ENCODE peak calls at places on chromosomes 5 and 9, in six cellular contexts. Q is right lobe of liver, R is H1, O is thyroid gland, N is heart left ventricle, F is IMR-90. Z is an unnamed sample.

GRCh38 chr9:136562746-136563506 is 17.1 kb upstream of the NOTCH1 start:
- DNase-seq in Q (no peak), R (no peak), O (no peak), N (no peak), F (no peak), Z (no peak)

GRCh38 chr5:137147346-137147745 is 351.8 kb downstream of the SPOCK1 start:
- DNase-seq in Q (no peak), R (no peak), O (no peak), N (no peak), F (no peak), Z (no peak)

GRCh38 chr5:74056789-74057164 is 430.8 kb downstream of the ARHGEF28 start:
- DNase-seq in Q (no peak), R (no peak), O (peak), N (no peak), F (peak), Z (peak)

GRCh38 chr5:128777052-128777451 is 188.2 kb upstream of the SLC27A6 start:
- DNase-seq in Q (no peak), R (no peak), O (no peak), N (no peak), F (no peak), Z (no peak)

GRCh38 chr5:38330207-38330606 is 71.8 kb downstream of the EGFLAM start:
- DNase-seq in Q (no peak), R (no peak), O (no peak), N (no peak), F (no peak), Z (no peak)

GRCh38 chr9:14372437-14373318 is 58.7 kb upstream of the NFIB start:
- DNase-seq in Q (no peak), R (peak), O (peak), N (no peak), F (peak), Z (no peak)

GRCh38 chr5:140131967-140132409 is 6.3 kb downstream of the IGIP start:
- DNase-seq in Q (no peak), R (no peak), O (peak), N (no peak), F (peak), Z (peak)

GRCh38 chr9:122806661-122807060 is 6.7 kb downstream of the OR1K1 start:
- DNase-seq in Q (no peak), R (no peak), O (no peak), N (no peak), F (no peak), Z (no peak)

GRCh38 chr5:127596501-127596900 is 52.4 kb upstream of the CTXN3 start:
- DNase-seq in Q (no peak), R (no peak), O (no peak), N (no peak), F (no peak), Z (no peak)

GRCh38 chr5:154722936-154723335 is 32.2 kb upstream of the LARP1 start:
- DNase-seq in Q (no peak), R (no peak), O (no peak), N (no peak), F (no peak), Z (no peak)

GRCh38 chr9:127108182-127108876 is 14.1 kb downstream of the ANGPTL2 start:
- DNase-seq in Q (no peak), R (no peak), O (no peak), N (no peak), F (no peak), Z (no peak)

GRCh38 chr5:150661086-150661485 is at the start of gene MYOZ3:
- DNase-seq in Q (peak), R (no peak), O (no peak), N (peak), F (no peak), Z (no peak)

GRCh38 chr5:102715405-102715804 is 39.7 kb upstream of the PAM start:
- DNase-seq in Q (no peak), R (no peak), O (no peak), N (no peak), F (peak), Z (no peak)

GRCh38 chr5:90886381-90886780 is 327.8 kb downstream of the ADGRV1 start:
- DNase-seq in Q (no peak), R (no peak), O (no peak), N (no peak), F (no peak), Z (no peak)

GRCh38 chr9:14846871-14847311 is 63.3 kb downstream of the FREM1 start:
- DNase-seq in Q (no peak), R (peak), O (peak), N (peak), F (peak), Z (peak)

GRCh38 chr5:38497946-38498345 is 58.5 kb downstream of the LIFR start:
- DNase-seq in Q (no peak), R (no peak), O (no peak), N (no peak), F (peak), Z (no peak)

GRCh38 chr5:74595143-74595915 is 45.2 kb downstream of the ENC1 start:
- DNase-seq in Q (no peak), R (peak), O (no peak), N (no peak), F (peak), Z (peak)

GRCh38 chr5:98227489-98227888 is 546.0 kb upstream of the RGMB start:
- DNase-seq in Q (no peak), R (no peak), O (no peak), N (no peak), F (no peak), Z (no peak)

GRCh38 chr9:72924116-72924790 is 28.6 kb downstream of the ALDH1A1 start:
- DNase-seq in Q (no peak), R (no peak), O (no peak), N (no peak), F (no peak), Z (no peak)

GRCh38 chr5:9782806-9783560 is 152.8 kb upstream of the TAS2R1 start:
- DNase-seq in Q (no peak), R (no peak), O (no peak), N (no peak), F (peak), Z (no peak)

GRCh38 chr5:135559342-135559741 is 19.4 kb downstream of the CXCL14 start:
- DNase-seq in Q (no peak), R (no peak), O (no peak), N (no peak), F (peak), Z (peak)

GRCh38 chr9:99020786-99021436 is 77.2 kb downstream of the COL15A1 start:
- DNase-seq in Q (no peak), R (no peak), O (no peak), N (no peak), F (no peak), Z (no peak)
- H3K27ac ChIP-seq in Q (no peak), R (no peak), O (no peak), N (peak), F (peak), Z (no peak)

GRCh38 chr5:52807723-52808122 is 20.0 kb downstream of the ITGA1 start:
- DNase-seq in Q (no peak), R (no peak), O (no peak), N (no peak), F (no peak), Z (no peak)

GRCh38 chr5:52809884-52810283 is 22.2 kb downstream of the ITGA1 start:
- DNase-seq in Q (no peak), R (no peak), O (no peak), N (no peak), F (peak), Z (no peak)

GRCh38 chr5:52807037-52807436 is 19.3 kb downstream of the ITGA1 start:
- DNase-seq in Q (no peak), R (no peak), O (peak), N (no peak), F (no peak), Z (no peak)

GRCh38 chr5:52810426-52810825 is 22.7 kb downstream of the ITGA1 start:
- DNase-seq in Q (no peak), R (no peak), O (no peak), N (no peak), F (no peak), Z (no peak)

DNA sequence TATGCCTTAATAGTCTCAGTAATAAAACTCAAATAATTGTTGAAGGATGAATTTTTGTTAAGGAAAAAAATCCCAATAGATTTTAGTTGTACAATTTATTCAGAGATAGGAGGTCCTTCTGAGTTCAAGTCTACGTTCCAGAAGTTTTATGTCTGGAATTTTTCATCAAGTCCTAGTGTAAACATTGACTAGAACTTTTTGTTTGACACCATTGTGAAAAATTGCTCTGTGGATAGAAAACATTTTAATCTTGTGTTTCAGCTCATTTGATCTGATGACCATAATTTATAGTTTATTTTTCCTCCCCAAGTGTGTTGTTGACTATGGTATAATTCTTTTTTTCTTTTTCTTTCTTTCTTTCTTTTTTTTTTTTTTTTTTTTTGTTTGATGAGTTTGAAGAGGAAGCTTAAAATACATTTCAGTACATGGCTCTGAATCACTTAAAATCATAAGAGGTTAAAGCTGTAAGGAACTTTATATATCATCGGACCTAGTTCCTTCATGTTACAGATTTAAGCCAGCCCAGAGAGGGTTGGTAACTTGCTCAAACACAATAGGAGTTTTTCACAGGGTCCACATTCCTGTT is 20.7 kb downstream of the ITGA1 start:
- DNase-seq in Q (no peak), R (no peak), O (no peak), N (no peak), F (peak), Z (no peak)
- TF ChIP-seq POLR2A in Q (no peak), R (no peak), O (no peak), N (no peak), F (no peak), Z (no peak)

GRCh38 chr9:128150594-128151342 is 1.5 kb downstream of the LCN2 start:
- DNase-seq in Q (peak), R (no peak), O (no peak), N (peak), F (no peak), Z (no peak)
- TF ChIP-seq CTCF in Q (no peak), R (peak), O (no peak), N (peak), F (peak), Z (no peak)

GRCh38 chr5:1299961-1300360 is 5.1 kb upstream of the TERT start:
- DNase-seq in Q (peak), R (no peak), O (no peak), N (peak), F (no peak), Z (no peak)
- H3K27ac ChIP-seq in Q (no peak), R (no peak), O (no peak), N (no peak), F (no peak), Z (no peak)

GRCh38 chr5:179416114-179416730 is 71.0 kb upstream of the ADAMTS2 start:
- DNase-seq in Q (peak), R (no peak), O (no peak), N (no peak), F (no peak), Z (no peak)
- TF ChIP-seq POLR2A in Q (no peak), R (no peak), O (no peak), N (no peak), F (no peak), Z (no peak)

GRCh38 chr9:21114311-21114710 is 27.3 kb downstream of the IFNW1 start:
- DNase-seq in Q (no peak), R (no peak), O (peak), N (no peak), F (no peak), Z (no peak)

DNA sequence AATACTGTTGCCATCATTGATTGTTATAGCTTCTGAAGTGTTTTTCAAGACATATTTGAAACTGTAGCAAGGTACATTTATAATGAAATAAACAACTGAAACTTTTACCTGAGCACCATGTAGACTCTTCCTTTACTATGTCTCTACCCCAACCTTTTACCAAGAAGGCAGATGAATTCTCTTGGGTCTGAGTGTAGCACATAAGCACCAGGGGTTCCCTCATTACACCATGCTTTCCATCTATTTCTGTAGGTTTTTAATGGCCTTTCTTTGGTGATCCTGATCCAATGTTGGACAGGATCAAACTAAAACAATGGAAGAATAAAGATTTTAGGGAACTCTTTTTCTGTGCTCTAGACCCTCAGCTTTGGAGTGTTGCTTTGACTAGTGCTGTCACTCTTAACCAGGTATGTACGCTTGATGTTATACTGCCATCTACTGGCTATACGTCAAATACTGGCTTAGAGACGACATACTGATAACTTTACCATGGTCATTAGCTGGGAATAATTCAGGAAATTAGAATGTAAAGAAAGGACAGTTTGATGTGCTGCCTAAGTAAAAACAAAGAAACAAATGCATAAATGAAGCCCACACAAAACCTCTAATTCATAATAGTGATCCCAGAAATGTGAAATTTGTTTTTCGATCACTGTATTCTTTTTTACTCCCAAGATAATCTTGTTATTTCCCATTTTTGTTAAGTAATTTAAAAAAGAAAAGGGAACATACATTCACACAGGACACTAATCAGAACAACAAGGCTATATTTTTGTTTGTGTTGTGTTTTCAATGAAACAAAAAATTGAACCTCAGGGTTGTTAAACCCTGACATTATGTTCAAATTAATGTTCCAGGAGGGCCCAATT is 30.7 kb downstream of the IFNW1 start:
- DNase-seq in Q (no peak), R (no peak), O (no peak), N (no peak), F (peak), Z (no peak)
- TF ChIP-seq CTCF in Q (peak), R (peak), O (peak), N (peak), F (peak), Z (peak)

GRCh38 chr9:89594811-89595550 is 9.8 kb upstream of the GADD45G start:
- DNase-seq in Q (no peak), R (no peak), O (no peak), N (no peak), F (no peak), Z (no peak)

GRCh38 chr9:89593776-89594427 is 10.9 kb upstream of the GADD45G start:
- DNase-seq in Q (peak), R (no peak), O (peak), N (no peak), F (peak), Z (peak)

GRCh38 chr9:89591291-89592200 is 13.3 kb upstream of the GADD45G start:
- DNase-seq in Q (no peak), R (no peak), O (no peak), N (no peak), F (no peak), Z (no peak)

GRCh38 chr9:89592201-89592815 is 12.5 kb upstream of the GADD45G start:
- DNase-seq in Q (no peak), R (no peak), O (no peak), N (no peak), F (no peak), Z (no peak)

GRCh38 chr9:89592963-89593775 is 11.6 kb upstream of the GADD45G start:
- DNase-seq in Q (no peak), R (peak), O (no peak), N (no peak), F (peak), Z (no peak)
- H3K27ac ChIP-seq in Q (no peak), R (no peak), O (no peak), N (no peak), F (no peak), Z (no peak)

DNA sequence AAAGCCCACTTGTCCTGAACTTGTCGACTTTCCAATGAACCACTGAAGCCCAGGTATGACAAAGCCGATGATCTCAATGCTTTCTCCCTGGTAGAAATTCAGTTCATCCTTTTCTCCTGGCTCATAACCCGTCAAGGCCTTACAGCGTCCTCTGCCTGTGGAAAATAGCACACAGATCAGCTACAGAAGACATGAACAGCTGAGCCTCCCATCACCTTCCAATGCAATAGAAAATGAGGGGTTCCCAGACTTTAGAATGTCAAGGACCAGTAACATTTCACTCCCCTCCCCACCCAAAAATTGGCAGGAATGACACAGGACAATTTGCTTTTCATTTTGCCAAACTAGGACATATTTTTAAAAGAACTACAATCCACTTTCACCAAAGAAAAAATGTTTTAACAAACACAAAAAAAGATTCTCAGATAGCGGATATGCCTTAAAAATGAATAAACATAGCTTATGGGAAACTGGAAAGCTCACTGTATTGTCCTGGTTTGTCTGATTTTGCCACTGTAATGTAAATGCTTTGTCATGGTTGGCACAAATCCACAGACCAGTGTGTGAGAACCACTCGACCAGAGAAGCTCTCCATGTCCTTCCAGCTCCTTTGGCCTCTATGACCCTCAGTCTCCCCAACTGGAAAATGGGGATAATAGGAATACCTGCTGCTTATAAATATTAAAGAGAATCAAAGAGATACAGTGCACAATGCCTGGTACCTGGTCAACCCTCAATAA is 24.4 kb downstream of the SH3TC2 start:
- DNase-seq in Q (no peak), R (no peak), O (no peak), N (no peak), F (no peak), Z (no peak)
- TF ChIP-seq POLR2A in Q (no peak), R (no peak), O (no peak), N (no peak), F (no peak), Z (no peak)